ENCODE peak calls at places on chromosomes 11 and 22, in five cellular contexts. U is testis, D is body of pancreas, V is AG09309, N is H7. H is an unnamed sample.

GRCh38 chr11:120337896-120338840 is 2.0 kb downstream of the ARHGEF12 start:
- DNase-seq in D (no peak), U (peak; percentile 68), N (no peak), V (no peak), H (no peak)

GRCh38 chr11:81870815-81871214 is 862.8 kb downstream of the FAM181B start:
- DNase-seq in U (no peak), N (no peak), D (no peak), V (no peak), H (no peak)

GRCh38 chr22:42313804-42314581 is 43.5 kb upstream of the TCF20 start:
- DNase-seq in N (peak; percentile 93), U (peak; percentile 48), D (peak; percentile 81), V (no peak), H (peak; percentile 84)

GRCh38 chr22:21707677-21708076 is 27.9 kb downstream of the YPEL1 start:
- DNase-seq in D (no peak), U (no peak), V (no peak), N (no peak), H (no peak)

GRCh38 chr11:28697920-28698827 is 590.0 kb downstream of the METTL15 start:
- DNase-seq in V (no peak), D (peak; percentile 47), U (peak; percentile 73), N (peak; percentile 58), H (peak; percentile 58)

GRCh38 chr11:78420796-78421209 is 3.2 kb upstream of the GAB2 start:
- DNase-seq in D (peak; percentile 29), U (peak; percentile 50), V (no peak), N (no peak), H (peak; percentile 84)

GRCh38 chr11:46120361-46120710 is 918 bp downstream of the PHF21A start:
- DNase-seq in D (no peak), N (peak; percentile 63), V (no peak), U (no peak), H (peak; percentile 24)

GRCh38 chr22:44549021-44549420 is 51.0 kb upstream of the RTL6 start:
- DNase-seq in U (no peak), V (no peak), D (no peak), N (peak; percentile 47), H (no peak)

GRCh38 chr11:62976109-62976508 is 8.7 kb downstream of the SLC22A6 start:
- DNase-seq in N (peak; percentile 51), U (no peak), D (no peak), V (no peak), H (no peak)

GRCh38 chr11:9681583-9682372 is 17.9 kb downstream of the SWAP70 start:
- DNase-seq in D (no peak), U (no peak), N (no peak), V (no peak), H (peak; percentile 12)

GRCh38 chr11:8262552-8263108 is 1.0 kb downstream of the LMO1 start:
- DNase-seq in D (peak; percentile 47), V (no peak), U (peak; percentile 42), N (peak; percentile 91), H (peak; percentile 49)

GRCh38 chr22:21025763-21026755 is 6.3 kb downstream of the SLC7A4 start:
- DNase-seq in D (no peak), U (no peak), V (no peak), N (peak; percentile 55), H (no peak)

GRCh38 chr11:118650366-118650765 is 29.1 kb downstream of the TREH start:
- DNase-seq in D (no peak), N (no peak), U (no peak), V (no peak), H (no peak)

GRCh38 chr22:29219881-29220670 is 14.4 kb downstream of the EMID1 start:
- DNase-seq in D (peak; percentile 56), N (peak; percentile 84), V (no peak), U (no peak), H (no peak)

GRCh38 chr11:18105802-18106574 is at the start of gene SAAL1:
- DNase-seq in D (peak; percentile 90), U (peak; percentile 93), N (peak; percentile 95), V (peak; percentile 17), H (peak; percentile 87)

GRCh38 chr11:63321723-63322122 is 47.9 kb upstream of the SLC22A9 start:
- DNase-seq in V (no peak), D (no peak), N (no peak), U (no peak), H (no peak)

GRCh38 chr11:18775492-18776292 is 15.9 kb downstream of the PTPN5 start:
- DNase-seq in U (peak; percentile 90), N (peak; percentile 81), V (no peak), D (peak; percentile 78), H (peak; percentile 49)

GRCh38 chr11:57203882-57204281 is 22.1 kb downstream of the LRRC55 start:
- DNase-seq in N (no peak), U (no peak), V (no peak), D (no peak), H (no peak)

GRCh38 chr22:35155403-35156025 is 89.6 kb downstream of the ISX start:
- DNase-seq in V (no peak), N (peak; percentile 53), U (no peak), D (no peak), H (no peak)

GRCh38 chr11:13110145-13110544 is 101.0 kb downstream of the RASSF10 start:
- DNase-seq in N (no peak), U (no peak), V (no peak), D (no peak), H (no peak)

GRCh38 chr11:66548774-66549630 is 2.3 kb downstream of the ACTN3 start:
- DNase-seq in D (no peak), N (peak; percentile 41), U (no peak), V (no peak), H (no peak)

GRCh38 chr22:43833286-43834240 is 21.5 kb upstream of the EFCAB6 start:
- DNase-seq in V (no peak), N (peak; percentile 58), D (no peak), U (no peak), H (no peak)

GRCh38 chr11:95792200-95792599 is 1.9 kb downstream of the CEP57 start:
- DNase-seq in D (no peak), V (no peak), N (no peak), U (no peak), H (no peak)
- H3K4me3 ChIP-seq in D (no peak overlapping the region), V (no peak overlapping the region), N (no peak overlapping the region), U (no peak overlapping the region), H (no peak overlapping the region)

GRCh38 chr11:130209128-130209932 is 49.7 kb downstream of the ST14 start:
- DNase-seq in D (no peak), V (no peak), N (peak; percentile 49), U (peak; percentile 11), H (no peak)
- H3K4me3 ChIP-seq in D (no peak overlapping the region), V (no peak overlapping the region), N (no peak overlapping the region), U (peak overlapping the region; percentile 8), H (no peak overlapping the region)

DNA sequence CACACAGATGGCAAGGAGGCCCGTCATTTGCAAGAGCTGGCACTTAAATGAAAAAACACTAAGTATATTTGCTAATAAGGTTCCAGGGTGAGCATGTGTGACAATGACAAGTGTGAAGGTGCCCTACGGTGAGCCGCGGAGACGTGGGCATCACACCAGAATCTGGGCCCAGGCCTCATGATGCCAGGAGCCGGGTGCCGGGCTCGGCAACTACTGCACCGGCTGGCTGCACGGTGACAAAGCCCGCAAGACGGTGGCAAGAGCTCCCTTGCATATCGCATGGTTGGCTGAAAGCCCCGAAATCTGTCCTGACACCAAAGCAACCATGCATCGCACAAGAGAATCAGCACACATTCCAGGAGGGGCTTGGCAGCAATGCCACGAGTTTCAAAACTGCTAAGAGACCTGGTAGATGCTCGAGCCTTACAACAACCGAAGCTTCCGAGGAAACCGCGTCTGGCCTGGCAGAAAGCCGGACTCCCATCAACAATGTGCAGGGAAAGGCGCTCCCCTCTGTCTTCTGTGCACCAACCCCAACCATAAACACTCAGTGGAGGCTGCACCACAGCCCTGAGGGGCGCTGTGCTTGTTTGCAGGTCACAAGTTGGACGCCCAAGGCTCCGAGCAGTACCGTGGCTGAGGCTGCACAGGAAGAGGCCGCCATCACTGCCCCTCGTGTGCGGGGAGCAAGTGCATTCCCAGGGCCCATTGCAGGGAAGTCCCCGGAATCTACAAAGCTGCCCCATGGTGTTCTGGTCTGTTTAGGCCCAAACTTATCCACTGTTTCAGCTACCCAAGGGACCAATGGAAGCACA is 339.7 kb downstream of the CTTN start:
- DNase-seq in D (no peak), U (no peak), N (peak; percentile 30), V (no peak), H (no peak)
- H3K4me3 ChIP-seq in D (no peak overlapping the region), U (no peak overlapping the region), N (no peak overlapping the region), V (no peak overlapping the region), H (no peak overlapping the region)

GRCh38 chr11:65112226-65112550 is 516 bp downstream of the TM7SF2 start:
- DNase-seq in N (peak; percentile 86), U (no peak), V (no peak), D (no peak), H (no peak)
- H3K4me3 ChIP-seq in N (peak overlapping the region; percentile 87), U (peak overlapping the region; percentile 42), V (peak overlapping the region; percentile 50), D (peak overlapping the region; percentile 20), H (no peak overlapping the region)

H was measured in thyroid gland.